ENCODE peak calls at places on chromosome 18, in five cellular contexts. E is PC-9, Q is upper lobe of right lung, A is HCT116, S is mucosa of descending colon. N is an unnamed sample.

GRCh38 chr18:27581261-27581904 is 396.3 kb upstream of the CHST9 start:
- DNase-seq in E (no peak), Q (no peak), A (no peak), S (no peak), N (no peak)

GRCh38 chr18:3114026-3114425 is 101.1 kb upstream of the LPIN2 start:
- DNase-seq in E (no peak), Q (no peak), A (no peak), S (peak), N (no peak)

GRCh38 chr18:59631583-59632181 is 65.5 kb downstream of the CCBE1 start:
- DNase-seq in E (no peak), Q (no peak), A (peak), S (peak), N (no peak)

GRCh38 chr18:11163668-11164067 is 14.3 kb upstream of the PIEZO2 start:
- DNase-seq in E (no peak), Q (no peak), A (no peak), S (peak), N (no peak)

GRCh38 chr18:47175283-47175894 is 775 bp downstream of the IER3IP1 start:
- DNase-seq in E (no peak), Q (no peak), A (no peak), S (peak), N (no peak)

GRCh38 chr18:31206787-31207381 is 44.2 kb upstream of the DSC1 start:
- DNase-seq in E (peak), Q (peak), A (peak), S (peak), N (peak)

GRCh38 chr18:2396162-2396505 is 175.2 kb downstream of the METTL4 start:
- DNase-seq in E (no peak), Q (no peak), A (no peak), S (no peak), N (no peak)

GRCh38 chr18:44973282-44973681 is 292.6 kb downstream of the SETBP1 start:
- DNase-seq in E (no peak), Q (no peak), A (no peak), S (peak), N (no peak)

DNA sequence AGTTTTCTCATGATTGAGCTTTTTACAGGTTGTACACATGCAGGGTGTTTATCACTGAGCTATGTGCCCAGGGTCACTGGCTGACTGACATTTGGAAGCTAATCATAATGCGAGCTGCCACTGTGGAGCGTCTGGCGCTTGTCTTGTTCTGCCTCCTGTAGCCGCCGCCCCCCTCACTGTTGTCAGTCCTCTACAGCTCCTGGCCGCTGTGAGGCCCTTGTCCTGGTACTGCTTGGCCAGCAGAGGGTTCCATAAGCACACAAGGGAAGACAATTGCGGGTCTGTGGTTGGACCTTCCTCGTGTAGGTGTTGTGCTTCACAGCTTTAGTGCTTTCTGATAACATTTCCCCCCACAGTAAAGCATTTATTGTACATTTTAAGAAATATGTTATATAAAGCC is 105.6 kb upstream of the LDLRAD4 start:
- DNase-seq in E (no peak), Q (no peak), A (peak), S (peak), N (peak)
- TF ChIP-seq CTCF in E (no peak), Q (peak), A (no peak), S (no peak), N (peak)

GRCh38 chr18:22179174-22179573 is 9.8 kb downstream of the GATA6 start:
- DNase-seq in E (no peak), Q (no peak), A (no peak), S (no peak), N (no peak)

GRCh38 chr18:22176622-22177495 is 7.5 kb downstream of the GATA6 start:
- DNase-seq in E (no peak), Q (peak), A (no peak), S (peak), N (no peak)

GRCh38 chr18:22176282-22176621 is 6.9 kb downstream of the GATA6 start:
- DNase-seq in E (no peak), Q (no peak), A (no peak), S (no peak), N (no peak)

GRCh38 chr18:22179631-22180030 is 10.2 kb downstream of the GATA6 start:
- DNase-seq in E (no peak), Q (no peak), A (no peak), S (no peak), N (no peak)

DNA sequence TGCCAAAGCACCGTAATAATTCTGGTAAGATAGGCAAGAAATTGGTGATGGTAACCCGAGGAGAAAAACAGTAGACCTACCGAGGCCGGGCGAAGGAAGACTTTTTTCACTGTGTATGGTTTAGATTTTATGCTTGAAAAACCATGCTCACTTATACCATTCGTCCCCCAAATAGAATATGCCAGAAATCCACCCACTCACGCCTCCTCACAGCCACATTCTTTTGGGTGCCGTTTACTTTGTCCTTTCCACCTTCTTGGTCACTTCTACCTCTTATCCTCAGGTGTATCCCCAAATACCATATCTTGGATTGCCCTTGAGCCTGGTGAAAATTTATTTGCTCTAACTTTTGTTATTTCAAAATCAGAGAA is 8.1 kb downstream of the GATA6 start:
- DNase-seq in E (no peak), Q (no peak), A (no peak), S (no peak), N (no peak)
- TF ChIP-seq CTCF in E (no peak), Q (no peak), A (no peak), S (no peak), N (no peak)

GRCh38 chr18:64097497-64097896 is 51.4 kb downstream of the LINC00305 start:
- DNase-seq in E (no peak), Q (no peak), A (no peak), S (no peak), N (no peak)

GRCh38 chr18:64094210-64094609 is 54.7 kb downstream of the LINC00305 start:
- DNase-seq in E (no peak), Q (no peak), A (no peak), S (no peak), N (no peak)

GRCh38 chr18:64091526-64091925 is 57.4 kb downstream of the LINC00305 start:
- DNase-seq in E (no peak), Q (no peak), A (no peak), S (no peak), N (no peak)

GRCh38 chr18:64090876-64091275 is 58.0 kb downstream of the LINC00305 start:
- DNase-seq in E (no peak), Q (no peak), A (no peak), S (no peak), N (no peak)

DNA sequence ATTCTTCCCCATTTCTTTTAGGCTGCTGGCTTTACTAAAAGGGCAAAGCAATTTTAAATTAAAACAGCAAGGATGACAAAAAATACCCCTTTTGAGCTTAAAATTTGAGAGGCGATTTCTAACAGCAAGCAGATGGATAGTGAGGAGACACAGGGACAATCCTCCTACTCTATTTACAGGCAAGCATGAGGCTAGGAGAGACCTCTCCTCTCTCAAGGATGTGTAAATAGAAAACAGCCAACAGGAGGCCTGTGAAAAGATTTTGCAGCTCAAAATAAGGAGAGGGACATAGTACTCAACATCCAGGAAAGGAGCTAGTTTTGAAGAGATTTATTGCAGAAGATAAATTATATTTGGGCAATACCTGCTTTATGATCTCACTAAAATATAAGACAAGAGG is 53.8 kb downstream of the LINC00305 start:
- DNase-seq in E (no peak), Q (no peak), A (no peak), S (no peak), N (no peak)
- TF ChIP-seq CTCF in E (no peak), Q (no peak), A (no peak), S (no peak), N (no peak)

GRCh38 chr18:12737243-12737902 is 34.5 kb downstream of the PSMG2 start:
- DNase-seq in E (no peak), Q (no peak), A (no peak), S (no peak), N (no peak)
- TF ChIP-seq CTCF in E (no peak), Q (no peak), A (no peak), S (no peak), N (no peak)

GRCh38 chr18:21100678-21101077 is 10.9 kb downstream of the ROCK1 start:
- DNase-seq in E (no peak), Q (no peak), A (no peak), S (no peak), N (no peak)
- TF ChIP-seq CTCF in E (no peak), Q (no peak), A (no peak), S (no peak), N (no peak)